ENCODE peak calls at places on chromosomes 13 and 19, in ten cellular contexts. C, H, L, G, T, M, U, X, E and Y are unnamed samples.
A peak's percentile ranks its signal among the peaks of the same experiment; 100 is the strongest.

GRCh38 chr13:104869501-104869900 is 1666.0 kb downstream of the EFNB2 start:
- DNase-seq in C (no peak), H (no peak), L (no peak), G (no peak), T (peak; percentile 71), M (peak; percentile 58), U (no peak), X (peak; percentile 12), E (no peak), Y (no peak)

GRCh38 chr13:47463726-47464125 is 537.3 kb downstream of the SUCLA2 start:
- DNase-seq in C (no peak), H (no peak), L (no peak), G (no peak), T (peak; percentile 63), M (peak; percentile 54), U (no peak), X (no peak), E (no peak), Y (peak; percentile 24)

GRCh38 chr13:106139407-106139806 is 396.1 kb downstream of the EFNB2 start:
- DNase-seq in C (no peak), H (no peak), L (no peak), G (no peak), T (no peak), M (no peak), U (no peak), X (no peak), E (peak; percentile 76), Y (no peak)

GRCh38 chr13:21243045-21243842 is 66.8 kb downstream of the MRPL57 start:
- DNase-seq in C (no peak), H (no peak), L (no peak), G (no peak), T (no peak), M (no peak), U (no peak), X (no peak), E (peak; percentile 23), Y (no peak)

GRCh38 chr13:50069255-50069654 is 54.0 kb downstream of the KCNRG start:
- DNase-seq in C (no peak), H (no peak), L (no peak), G (no peak), T (peak; percentile 55), M (no peak), U (no peak), X (no peak), E (no peak), Y (no peak)

GRCh38 chr19:40322951-40323615 is 25.1 kb downstream of the C19orf47 start:
- DNase-seq in C (no peak), H (no peak), L (peak; percentile 40), G (no peak), T (no peak), M (no peak), U (no peak), X (no peak), E (no peak), Y (no peak)

GRCh38 chr13:42807866-42808265 is 26.5 kb downstream of the FAM216B start:
- DNase-seq in C (no peak), H (no peak), L (no peak), G (no peak), T (peak; percentile 43), M (peak; percentile 25), U (no peak), X (peak; percentile 60), E (no peak), Y (no peak)

GRCh38 chr19:15934332-15935078 is at the start of gene CYP4F11:
- DNase-seq in C (peak; percentile 81), H (peak; percentile 59), L (peak; percentile 94), G (peak; percentile 65), T (no peak), M (no peak), U (peak; percentile 89), X (peak; percentile 84), E (peak; percentile 99), Y (no peak)

DNA sequence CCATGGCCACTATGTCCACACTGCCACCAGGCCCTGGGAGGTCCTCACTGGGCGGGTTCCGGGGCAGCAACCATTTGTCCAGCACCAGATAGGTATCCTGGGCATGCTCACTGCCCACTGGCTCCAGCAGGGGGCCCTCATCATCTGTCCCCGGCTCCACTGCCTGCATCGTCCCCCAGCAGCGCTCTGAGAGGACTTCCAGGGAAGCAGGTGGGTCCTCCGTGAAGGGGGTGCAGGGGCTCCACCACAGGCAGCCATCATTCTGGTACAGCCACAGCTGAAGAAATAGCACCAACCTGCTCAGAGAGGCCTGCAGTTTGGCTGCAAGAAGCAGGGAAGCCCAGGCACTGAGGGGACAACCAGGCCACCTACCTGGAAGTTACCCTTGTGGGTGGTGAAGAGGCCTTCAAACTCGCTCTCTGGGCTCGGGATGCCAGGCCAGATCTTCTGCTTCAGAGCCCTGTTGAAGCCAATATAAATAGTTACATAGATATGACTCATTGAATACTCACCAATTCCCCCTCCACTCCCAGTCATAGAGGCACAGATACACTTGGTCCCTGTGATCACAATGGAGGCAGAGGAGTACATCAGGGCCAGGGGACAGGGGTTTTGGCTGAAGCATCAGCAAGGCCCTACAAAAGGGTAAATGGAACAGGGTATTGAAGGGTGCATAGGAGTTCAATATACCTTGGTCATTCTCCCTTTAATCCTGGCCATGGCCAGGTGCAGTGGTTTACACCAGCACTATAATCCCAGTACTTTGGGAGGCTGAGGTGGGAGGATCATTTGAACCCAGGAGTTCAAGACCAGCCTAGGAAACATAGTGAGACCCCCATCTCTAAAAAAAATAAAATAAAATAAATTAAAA is 4.1 kb downstream of the SWSAP1 start:
- DNase-seq in C (peak; percentile 80), H (no peak), L (no peak), G (no peak), T (peak; percentile 45), M (peak; percentile 77), U (peak; percentile 55), X (peak; percentile 80), E (peak; percentile 15), Y (no peak)
- H3K4me1 ChIP-seq in C (peaks cover 17% of the 10 kb centered on the region), H (peaks cover 53% of the 10 kb centered on the region), L (peaks cover 2% of the 10 kb centered on the region), G (peaks cover 79% of the 10 kb centered on the region), T (peaks cover 6% of the 10 kb centered on the region), M (peaks cover 56% of the 10 kb centered on the region), U (peaks cover 15% of the 10 kb centered on the region), X (peaks cover 58% of the 10 kb centered on the region), E (peaks cover 8% of the 10 kb centered on the region), Y (peaks cover 68% of the 10 kb centered on the region)

GRCh38 chr19:31279436-31279765 is 69.8 kb downstream of the TSHZ3 start:
- DNase-seq in C (no peak), H (no peak), L (no peak), G (no peak), T (no peak), M (no peak), U (no peak), X (no peak), E (no peak), Y (no peak)
- H3K4me3 ChIP-seq in C (no peak overlapping the region), H (no peak overlapping the region), L (no peak overlapping the region), G (no peak overlapping the region), T (no peak overlapping the region), M (no peak overlapping the region), U (no peak overlapping the region), X (no peak overlapping the region), E (no peak overlapping the region), Y (no peak overlapping the region)

GRCh38 chr19:1622007-1622406 is 16.7 kb upstream of the UQCR11 start:
- DNase-seq in C (no peak), H (peak; percentile 29), L (no peak), G (no peak), T (no peak), M (no peak), U (no peak), X (no peak), E (no peak), Y (no peak)

GRCh38 chr19:1624458-1624857 is 19.2 kb upstream of the UQCR11 start:
- DNase-seq in C (peak; percentile 72), H (peak; percentile 69), L (no peak), G (peak; percentile 53), T (peak; percentile 45), M (peak; percentile 15), U (peak; percentile 52), X (no peak), E (peak; percentile 18), Y (peak; percentile 46)

GRCh38 chr19:1621574-1621973 is 16.3 kb upstream of the UQCR11 start:
- DNase-seq in C (peak; percentile 44), H (peak; percentile 35), L (no peak), G (no peak), T (no peak), M (no peak), U (no peak), X (no peak), E (no peak), Y (no peak)

GRCh38 chr19:1621021-1621420 is 15.8 kb upstream of the UQCR11 start:
- DNase-seq in C (peak; percentile 39), H (peak; percentile 43), L (no peak), G (no peak), T (no peak), M (no peak), U (no peak), X (no peak), E (no peak), Y (peak; percentile 30)

DNA sequence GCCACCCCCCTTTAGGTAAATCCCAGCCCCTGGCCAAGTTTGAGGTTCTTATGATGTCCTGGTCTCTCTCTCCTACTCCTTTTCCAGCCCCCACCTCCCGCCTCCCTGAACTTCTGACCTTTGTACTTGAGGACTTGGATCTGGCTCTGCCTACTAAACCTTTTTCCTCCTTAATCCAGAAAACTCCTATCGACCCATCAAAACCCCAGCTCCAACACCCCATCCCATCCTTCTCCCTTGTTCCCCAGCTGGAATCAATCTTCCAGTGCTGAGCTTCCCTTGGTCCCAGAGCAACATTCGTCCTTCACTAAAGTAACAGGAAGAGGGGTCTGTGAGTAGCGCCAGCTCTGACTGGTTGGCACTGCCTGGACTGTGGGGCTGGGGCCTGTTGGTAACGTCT is 17.3 kb upstream of the UQCR11 start:
- DNase-seq in C (no peak), H (no peak), L (no peak), G (no peak), T (no peak), M (no peak), U (no peak), X (no peak), E (peak; percentile 33), Y (no peak)
- H3K27ac ChIP-seq in C (no peak overlapping the region), H (no peak overlapping the region), L (no peak overlapping the region), G (no peak overlapping the region), T (no peak overlapping the region), M (no peak overlapping the region), U (no peak overlapping the region), X (no peak overlapping the region), E (no peak overlapping the region), Y (no peak overlapping the region)

GRCh38 chr19:29969891-29970290 is 27.9 kb downstream of the URI1 start:
- DNase-seq in C (no peak), H (no peak), L (no peak), G (no peak), T (no peak), M (no peak), U (no peak), X (no peak), E (no peak), Y (no peak)

GRCh38 chr19:29971002-29971401 is 29.0 kb downstream of the URI1 start:
- DNase-seq in C (no peak), H (no peak), L (no peak), G (no peak), T (no peak), M (no peak), U (no peak), X (no peak), E (no peak), Y (no peak)

GRCh38 chr19:29965529-29965928 is 23.5 kb downstream of the URI1 start:
- DNase-seq in C (no peak), H (no peak), L (no peak), G (no peak), T (no peak), M (peak; percentile 81), U (no peak), X (no peak), E (no peak), Y (no peak)

GRCh38 chr19:29966594-29967249 is 24.7 kb downstream of the URI1 start:
- DNase-seq in C (no peak), H (no peak), L (no peak), G (no peak), T (peak; percentile 31), M (peak; percentile 6), U (no peak), X (no peak), E (no peak), Y (no peak)

GRCh38 chr19:29967623-29968022 is 25.6 kb downstream of the URI1 start:
- DNase-seq in C (no peak), H (no peak), L (no peak), G (no peak), T (peak; percentile 56), M (peak; percentile 30), U (no peak), X (no peak), E (no peak), Y (no peak)
- H3K4me1 ChIP-seq in C (peaks cover 3% of the 10 kb centered on the region), H (peaks cover 74% of the 10 kb centered on the region), L (no peaks in the 10 kb centered on the region), G (peaks cover 82% of the 10 kb centered on the region), T (peaks cover 31% of the 10 kb centered on the region), M (peaks cover 22% of the 10 kb centered on the region), U (no peaks in the 10 kb centered on the region), X (peaks cover 5% of the 10 kb centered on the region), E (peaks cover 7% of the 10 kb centered on the region), Y (peaks cover 94% of the 10 kb centered on the region)